ENCODE peak calls at places on chromosome 10, in six cellular contexts. X, T, S, G, J and M are unnamed samples.

GRCh38 chr10:116073451-116073850 is 199.6 kb downstream of the GFRA1 start:
- DNase-seq in J (no peak), G (no peak), S (no peak), T (no peak), X (no peak), M (no peak)

GRCh38 chr10:102150970-102151773 is 1.0 kb upstream of the NOLC1 start:
- DNase-seq in X (peak), S (no peak), J (peak), G (peak), T (no peak), M (peak)

GRCh38 chr10:30970760-30971460 is 60.8 kb downstream of the ZNF438 start:
- DNase-seq in T (no peak), X (no peak), J (no peak), S (no peak), G (no peak), M (no peak)

GRCh38 chr10:71259815-71260501 is 47.6 kb downstream of the UNC5B start:
- DNase-seq in X (no peak), T (no peak), S (no peak), J (no peak), G (no peak), M (peak)

GRCh38 chr10:69359089-69360025 is 57.4 kb downstream of the TACR2 start:
- DNase-seq in T (no peak), G (no peak), J (no peak), S (no peak), X (no peak), M (no peak)

GRCh38 chr10:42552188-42553063 is 85.9 kb downstream of the ZNF33B start:
- DNase-seq in S (peak), X (peak), T (peak), J (peak), G (peak), M (peak)

GRCh38 chr10:97332586-97333350 is 1.8 kb downstream of the FRAT2 start:
- DNase-seq in X (peak), S (no peak), T (peak), J (no peak), G (peak), M (peak)

GRCh38 chr10:35910234-35910633 is 268.1 kb upstream of the FZD8 start:
- DNase-seq in T (peak), J (no peak), G (no peak), S (no peak), X (peak), M (peak)

GRCh38 chr10:119189811-119190282 is 11.2 kb upstream of the PRDX3 start:
- DNase-seq in G (no peak), S (no peak), J (no peak), X (no peak), T (no peak), M (no peak)

GRCh38 chr10:129966370-129966769 is 2.3 kb upstream of the EBF3 start:
- DNase-seq in G (no peak), T (no peak), J (no peak), S (no peak), X (no peak), M (no peak)

GRCh38 chr10:21926949-21927348 is 76.6 kb downstream of the DNAJC1 start:
- DNase-seq in T (peak), S (no peak), J (no peak), G (peak), X (peak), M (peak)

GRCh38 chr10:27030060-27030459 is 70.2 kb downstream of the ANKRD26 start:
- DNase-seq in X (no peak), T (no peak), G (no peak), S (no peak), J (no peak), M (no peak)

GRCh38 chr10:123666318-123667291 is at the start of gene GPR26:
- DNase-seq in X (no peak), J (no peak), G (peak), S (no peak), T (no peak), M (no peak)

GRCh38 chr10:78600740-78601139 is 468.0 kb upstream of the ZMIZ1 start:
- DNase-seq in G (peak), T (no peak), X (no peak), J (no peak), S (no peak), M (no peak)

GRCh38 chr10:70785190-70785589 is at the start of gene TBATA:
- DNase-seq in G (no peak), X (no peak), S (no peak), T (no peak), J (no peak), M (no peak)

GRCh38 chr10:53664620-53665019 is 892.0 kb upstream of the MBL2 start:
- DNase-seq in S (no peak), J (no peak), G (peak), T (no peak), X (no peak), M (no peak)

GRCh38 chr10:92387289-92387940 is 96.4 kb downstream of the MARCHF5 start:
- DNase-seq in J (no peak), T (peak), G (peak), S (no peak), X (peak), M (peak)

GRCh38 chr10:104580321-104580720 is 60.8 kb upstream of the SORCS3 start:
- DNase-seq in G (no peak), S (no peak), T (no peak), J (no peak), X (no peak), M (no peak)

GRCh38 chr10:22655312-22655973 is 58.9 kb downstream of the PIP4K2A start:
- DNase-seq in J (no peak), T (peak), G (peak), S (no peak), X (peak), M (peak)

GRCh38 chr10:124354411-124355382 is 64.0 kb downstream of the OAT start:
- DNase-seq in G (peak), T (peak), J (peak), X (peak), S (peak), M (no peak)

GRCh38 chr10:86064219-86064618 is 302.4 kb downstream of the GRID1 start:
- DNase-seq in G (no peak), S (no peak), X (no peak), T (no peak), J (peak), M (no peak)

GRCh38 chr10:86354761-86355540 is 11.6 kb downstream of the GRID1 start:
- DNase-seq in S (no peak), X (no peak), J (peak), G (no peak), T (no peak), M (no peak)

GRCh38 chr10:113278664-113279063 is 274.2 kb upstream of the HABP2 start:
- DNase-seq in G (no peak), T (no peak), J (no peak), S (no peak), X (no peak), M (no peak)

GRCh38 chr10:63491558-63492316 is 26.0 kb upstream of the JMJD1C start:
- DNase-seq in T (no peak), G (peak), S (no peak), X (no peak), J (no peak), M (peak)

GRCh38 chr10:96478317-96478716 is 35.4 kb downstream of the TLL2 start:
- DNase-seq in X (no peak), J (no peak), G (no peak), T (no peak), S (no peak), M (no peak)

GRCh38 chr10:126524526-126524925 is 136.2 kb upstream of the ADAM12 start:
- DNase-seq in J (no peak), X (no peak), T (no peak), G (no peak), S (no peak), M (no peak)

GRCh38 chr10:86657011-86657395 is 2.7 kb downstream of the OPN4 start:
- DNase-seq in X (no peak), G (no peak), S (no peak), T (no peak), J (peak), M (no peak)

GRCh38 chr10:17144757-17145156 is 15.1 kb upstream of the CUBN start:
- DNase-seq in S (no peak), T (no peak), G (no peak), J (no peak), X (no peak), M (no peak)

DNA sequence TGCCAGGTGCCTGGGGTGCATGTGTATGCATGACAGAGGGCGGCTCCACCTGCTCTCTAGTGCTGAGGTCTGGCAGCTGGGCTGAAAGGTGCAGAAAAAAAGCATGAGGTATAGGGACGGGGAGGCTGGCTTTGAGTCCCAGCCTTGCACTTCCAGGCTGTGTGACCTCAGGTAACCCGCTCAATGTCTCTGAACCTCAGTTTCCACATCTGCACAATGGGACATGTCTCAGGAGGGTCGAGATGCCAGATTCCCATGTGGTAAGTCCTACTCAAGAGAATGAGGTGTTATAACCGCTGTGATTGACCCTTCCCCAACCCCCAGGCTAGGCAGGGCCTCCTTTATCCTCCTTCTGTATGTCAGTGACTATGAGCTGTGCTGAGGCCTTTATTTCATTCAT is 48.8 kb downstream of the ARHGAP22 start:
- DNase-seq in J (no peak), G (no peak), S (no peak), T (no peak), X (no peak), M (no peak)
- H3K27ac ChIP-seq in J (no peak), G (no peak), S (peak), T (no peak), X (no peak), M (no peak)

DNA sequence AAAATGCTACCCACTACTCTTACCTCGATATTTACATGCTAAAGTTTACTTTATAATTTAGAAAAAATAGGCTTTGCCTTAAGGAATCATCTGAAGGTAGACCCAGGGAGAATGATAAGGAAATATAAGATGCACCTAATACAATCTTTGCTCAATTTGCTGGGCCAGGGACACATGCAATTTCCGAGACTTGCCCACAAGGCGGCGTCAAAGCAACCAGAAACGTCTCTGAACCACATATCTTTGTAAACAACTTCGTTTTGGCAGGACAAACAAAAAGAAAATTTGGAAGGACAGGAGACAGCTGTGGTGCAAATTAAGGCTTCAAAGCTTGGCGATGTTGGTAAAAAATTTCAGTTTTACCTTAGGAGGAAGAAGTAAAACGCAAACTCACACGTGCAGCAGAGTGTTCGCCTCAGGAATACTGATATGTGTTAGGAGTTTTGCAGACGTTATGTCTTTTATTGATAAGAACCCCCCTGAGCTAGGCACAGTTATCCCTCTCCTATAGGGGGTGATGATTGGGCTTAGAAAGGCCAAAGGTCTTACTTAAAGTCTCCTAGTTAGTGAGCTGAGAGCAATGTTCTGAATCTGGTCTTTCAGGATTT is 134.3 kb downstream of the PRKCQ start:
- DNase-seq in S (peak), X (peak), G (peak), T (peak), J (peak), M (peak)
- TF ChIP-seq CTCF in S (peak), X (peak), G (peak), T (peak), J (peak), M (peak)

DNA sequence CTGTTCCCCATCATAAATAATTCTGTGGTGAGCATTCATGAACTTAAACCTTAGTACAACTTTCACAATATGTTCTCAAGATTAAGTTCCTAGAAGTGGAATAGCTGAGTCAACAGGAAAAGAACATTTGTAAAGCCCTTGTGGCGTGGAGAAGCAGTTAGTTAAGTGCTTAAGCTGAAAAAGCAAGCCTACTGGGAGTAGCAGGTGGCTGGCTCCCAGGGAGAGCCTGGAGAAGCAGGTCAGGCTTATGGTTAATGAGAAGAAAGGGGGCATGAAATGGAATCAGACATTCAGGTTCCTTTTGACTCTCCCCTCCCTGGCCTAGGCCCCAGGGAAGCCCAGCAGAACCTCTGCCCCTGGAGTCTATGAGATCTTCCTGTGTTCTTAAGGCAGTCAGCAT is 35.3 kb downstream of the VSTM4 start:
- DNase-seq in S (peak), T (no peak), G (peak), X (no peak), J (no peak), M (no peak)
- H3K27ac ChIP-seq in S (peak), T (no peak), G (no peak), X (no peak), J (peak), M (no peak)

GRCh38 chr10:121753726-121754476 is 155.7 kb upstream of the FGFR2 start:
- DNase-seq in T (no peak), J (no peak), X (peak), S (no peak), G (no peak), M (peak)
- TF ChIP-seq CTCF in T (peak), J (no peak), X (no peak), S (peak), G (peak), M (peak)

GRCh38 chr10:72508033-72508432 is 117.8 kb downstream of the MICU1 start:
- DNase-seq in S (no peak), G (no peak), T (no peak), J (no peak), X (no peak), M (no peak)
- H3K27ac ChIP-seq in S (no peak), G (no peak), T (no peak), J (no peak), X (no peak), M (no peak)

GRCh38 chr10:24952701-24953349 is 419 bp upstream of the PRTFDC1 start:
- DNase-seq in J (peak), T (no peak), X (peak), S (peak), G (peak), M (peak)
- TF ChIP-seq CTCF in J (no peak), T (no peak), X (peak), S (peak), G (peak), M (peak)

GRCh38 chr10:12704488-12704887 is 297.0 kb downstream of the CCDC3 start:
- DNase-seq in S (no peak), G (no peak), J (no peak), T (no peak), X (no peak), M (peak)
- H3K27ac ChIP-seq in S (no peak), G (no peak), J (no peak), T (no peak), X (peak), M (no peak)

GRCh38 chr10:61898435-61898778 is 3.1 kb upstream of the ARID5B start:
- DNase-seq in G (no peak), T (no peak), J (no peak), S (no peak), X (no peak), M (no peak)

GRCh38 chr10:61895898-61896605 is 5.4 kb upstream of the ARID5B start:
- DNase-seq in S (no peak), X (no peak), G (no peak), T (no peak), J (no peak), M (no peak)

GRCh38 chr10:61899045-61899444 is 2.5 kb upstream of the ARID5B start:
- DNase-seq in J (no peak), G (no peak), S (no peak), T (no peak), X (no peak), M (peak)

GRCh38 chr10:61897671-61898434 is 3.6 kb upstream of the ARID5B start:
- DNase-seq in X (peak), S (no peak), T (no peak), G (peak), J (no peak), M (peak)

GRCh38 chr10:61896854-61897661 is 4.4 kb upstream of the ARID5B start:
- DNase-seq in G (peak), S (peak), J (peak), X (peak), T (no peak), M (peak)
- TF ChIP-seq CTCF in G (peak), S (peak), J (peak), X (peak), T (peak), M (peak)

DNA sequence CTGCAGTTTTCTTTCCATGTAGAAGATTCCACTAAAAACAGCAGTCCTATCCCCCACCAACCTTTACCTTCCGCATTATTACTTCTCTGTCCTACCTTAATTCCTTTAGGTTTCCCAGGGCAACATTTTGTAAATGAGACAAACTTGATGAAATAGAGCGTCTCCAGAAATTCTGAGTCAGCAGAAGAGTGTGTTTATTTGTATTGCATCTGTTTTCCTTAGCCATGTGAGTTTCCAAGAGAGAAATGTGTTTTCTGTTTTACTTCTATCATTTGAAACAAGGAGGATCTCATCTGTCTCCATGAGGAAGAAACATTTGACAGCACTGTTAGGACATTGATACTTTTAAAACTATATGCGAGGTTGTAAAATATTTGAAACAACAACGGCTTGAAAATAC is 244.2 kb upstream of the PLXDC2 start:
- DNase-seq in G (no peak), J (no peak), T (no peak), X (no peak), S (no peak), M (no peak)
- H3K27ac ChIP-seq in G (peak), J (no peak), T (no peak), X (no peak), S (no peak), M (no peak)